ENCODE peak calls at places on chromosomes 5 and 9, in four cellular contexts. W, P, G and Y are unnamed samples.

GRCh38 chr9:14352549-14352948 is 38.6 kb upstream of the NFIB start:
- DNase-seq in W (no peak), P (no peak), G (no peak), Y (no peak)

GRCh38 chr5:53045263-53045662 is 56.1 kb downstream of the ITGA2 start:
- DNase-seq in W (no peak), P (no peak), G (no peak), Y (no peak)

GRCh38 chr9:7402704-7403389 is 396.7 kb downstream of the DMAC1 start:
- DNase-seq in W (no peak), P (no peak), G (no peak), Y (no peak)

GRCh38 chr5:10977011-10977410 is 216.0 kb upstream of the DAP start:
- DNase-seq in W (no peak), P (peak), G (no peak), Y (no peak)

GRCh38 chr9:123120131-123120530 is 86.7 kb downstream of the GPR21 start:
- DNase-seq in W (no peak), P (no peak), G (no peak), Y (no peak)

GRCh38 chr9:79570449-79571308 is 1.1 kb upstream of the TLE4 start:
- DNase-seq in W (peak), P (peak), G (no peak), Y (no peak)

GRCh38 chr9:96519726-96520125 is 69.8 kb downstream of the HABP4 start:
- DNase-seq in W (no peak), P (no peak), G (no peak), Y (no peak)

GRCh38 chr9:34501889-34502425 is 20.8 kb downstream of the ENHO start:
- DNase-seq in W (no peak), P (peak), G (no peak), Y (no peak)

GRCh38 chr9:69895185-69895584 is 74.6 kb downstream of the CFAP95 start:
- DNase-seq in W (no peak), P (no peak), G (no peak), Y (no peak)

GRCh38 chr9:131264231-131264630 is 12.1 kb downstream of the FAM78A start:
- DNase-seq in W (no peak), P (no peak), G (no peak), Y (no peak)

GRCh38 chr5:157902440-157903116 is 43.6 kb upstream of the CLINT1 start:
- DNase-seq in W (no peak), P (no peak), G (no peak), Y (no peak)

GRCh38 chr5:157903117-157903450 is 44.1 kb upstream of the CLINT1 start:
- DNase-seq in W (no peak), P (no peak), G (no peak), Y (no peak)

DNA sequence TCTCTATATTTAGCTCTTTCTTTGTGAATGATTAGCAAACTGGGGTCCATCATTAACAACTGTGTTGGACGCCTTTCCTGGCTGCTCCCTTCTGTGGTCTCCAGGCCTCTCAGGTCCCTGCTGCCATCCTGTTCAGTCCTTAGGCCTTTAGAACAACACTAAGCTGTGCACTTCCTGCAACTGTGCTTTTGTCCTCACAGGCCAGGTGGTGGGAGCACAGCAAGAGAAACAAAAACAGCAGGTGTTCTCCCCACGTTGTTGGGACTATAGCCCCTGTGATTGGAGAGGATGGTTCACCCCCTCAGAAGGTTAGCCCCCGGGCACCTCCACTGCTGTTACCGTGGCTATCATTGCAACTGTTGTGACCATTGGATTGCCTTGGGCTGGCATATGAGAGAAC is 41.7 kb upstream of the CLINT1 start:
- DNase-seq in W (no peak), P (no peak), G (no peak), Y (no peak)
- TF ChIP-seq CTCF in W (no peak), P (no peak), G (no peak), Y (no peak)

GRCh38 chr9:99822596-99823391 is 1.1 kb downstream of the NR4A3 start:
- DNase-seq in W (peak), P (peak), G (no peak), Y (peak)

GRCh38 chr9:99822096-99822595 is 461 bp downstream of the NR4A3 start:
- DNase-seq in W (peak), P (peak), G (no peak), Y (peak)

GRCh38 chr9:99819484-99820329 is 2.0 kb upstream of the NR4A3 start:
- DNase-seq in W (peak), P (peak), G (peak), Y (peak)

GRCh38 chr9:99820330-99821186 is 1.1 kb upstream of the NR4A3 start:
- DNase-seq in W (no peak), P (peak), G (peak), Y (peak)

DNA sequence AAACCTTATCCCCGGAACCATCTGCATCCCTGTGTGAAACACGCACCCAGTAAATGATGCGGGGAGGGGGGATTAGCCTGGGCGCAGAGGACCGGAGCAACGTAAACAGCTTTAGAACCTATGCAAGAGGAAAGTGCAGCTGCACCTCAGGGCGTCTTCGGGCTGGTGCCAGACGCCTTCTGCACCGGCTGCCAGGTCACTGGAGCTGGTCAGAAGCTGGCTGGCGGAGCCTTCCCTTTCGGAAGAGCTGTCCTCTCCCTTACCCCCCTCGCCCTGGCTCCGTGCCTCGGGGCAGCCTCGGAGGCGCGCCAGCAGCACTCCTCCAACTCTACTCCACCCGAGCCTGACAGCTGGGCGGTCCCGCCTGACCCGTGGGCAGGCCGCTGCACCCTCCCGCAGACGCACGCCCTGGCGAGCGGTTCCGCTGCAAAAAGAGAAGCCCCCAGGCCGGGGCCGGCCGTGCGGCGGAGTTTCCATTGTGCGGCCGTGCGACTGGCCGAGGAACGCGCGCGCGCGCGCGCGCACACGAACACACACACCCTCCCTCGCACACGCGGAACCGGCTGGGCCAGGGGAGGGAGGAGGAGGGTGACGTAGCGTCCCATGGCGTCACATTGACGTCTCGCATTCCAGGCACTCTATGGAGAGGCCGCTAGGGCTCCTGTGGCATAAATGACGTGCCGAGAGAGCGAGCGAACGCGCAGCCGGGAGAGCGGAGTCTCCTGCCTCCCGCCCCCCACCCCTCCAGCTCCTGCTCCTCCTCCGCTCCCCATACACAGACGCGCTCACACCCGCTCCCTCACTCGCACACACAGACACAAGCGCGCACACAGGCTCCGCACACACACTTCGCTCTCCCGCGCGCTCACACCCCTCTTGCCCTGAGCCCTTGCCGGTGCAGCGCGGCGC is at the start of gene NR4A3:
- DNase-seq in W (peak), P (peak), G (peak), Y (peak)
- TF ChIP-seq CTCF in W (no peak), P (peak), G (peak), Y (no peak)

DNA sequence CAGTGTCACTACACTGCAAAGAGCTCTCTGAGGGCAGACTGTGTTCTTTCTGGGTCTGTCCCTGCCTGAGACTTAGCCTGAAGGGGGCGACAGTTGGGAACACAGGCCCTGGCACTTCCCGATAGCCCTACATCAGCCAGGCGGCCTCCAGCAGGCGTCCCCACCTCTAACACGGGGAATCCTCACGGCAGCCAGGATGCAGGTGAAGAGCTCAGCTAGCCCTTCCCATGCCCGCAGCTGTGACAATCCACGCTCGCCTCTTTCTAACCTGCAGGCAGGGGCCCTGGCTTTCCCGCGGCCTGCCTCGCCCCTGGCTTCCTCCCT is 5.9 kb downstream of the MED22 start:
- DNase-seq in W (peak), P (no peak), G (no peak), Y (no peak)
- TF ChIP-seq CTCF in W (no peak), P (no peak), G (no peak), Y (peak)

GRCh38 chr5:83219495-83219894 is 142.1 kb downstream of the XRCC4 start:
- DNase-seq in W (no peak), P (no peak), G (no peak), Y (peak)
- TF ChIP-seq CTCF in W (no peak), P (no peak), G (no peak), Y (no peak)

GRCh38 chr5:179438461-179438860 is 93.2 kb upstream of the ADAMTS2 start:
- DNase-seq in W (no peak), P (no peak), G (no peak), Y (no peak)
- TF ChIP-seq CTCF in W (no peak), P (no peak), G (no peak), Y (no peak)

GRCh38 chr5:141094481-141095262 is at the start of gene PCDHB2:
- DNase-seq in W (no peak), P (peak), G (no peak), Y (peak)
- TF ChIP-seq CTCF in W (no peak), P (no peak), G (peak), Y (peak)

DNA sequence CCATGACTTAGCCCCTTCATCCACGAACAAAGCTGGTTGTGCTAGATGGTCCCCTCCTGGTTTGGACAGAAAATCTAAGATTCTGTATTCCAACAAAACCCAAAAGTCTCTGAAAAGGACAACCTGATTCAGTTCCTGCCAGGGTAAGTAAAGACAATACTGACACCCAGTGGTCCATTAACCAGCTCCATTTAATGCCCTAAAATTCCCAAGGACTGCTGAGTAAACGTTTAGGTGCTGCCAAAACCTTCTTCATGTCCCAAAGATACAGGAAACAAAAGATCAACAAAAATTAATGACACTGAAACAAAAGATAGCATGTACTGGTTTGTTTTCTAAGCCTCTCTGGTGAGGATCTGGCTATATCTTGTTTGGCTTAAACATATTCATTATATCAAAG is 25.3 kb upstream of the PPP1R2B start:
- DNase-seq in W (no peak), P (no peak), G (no peak), Y (peak)
- TF ChIP-seq CTCF in W (no peak), P (peak), G (peak), Y (peak)

GRCh38 chr9:89801723-89802680 is 197.2 kb downstream of the GADD45G start:
- DNase-seq in W (no peak), P (no peak), G (no peak), Y (no peak)
- TF ChIP-seq CTCF in W (no peak), P (peak), G (no peak), Y (no peak)

GRCh38 chr5:139395844-139396640 is 1.1 kb upstream of the PROB1 start:
- DNase-seq in W (peak), P (no peak), G (no peak), Y (peak)
- TF ChIP-seq CTCF in W (no peak), P (no peak), G (no peak), Y (no peak)

GRCh38 chr5:129902806-129903205 is 1.5 kb upstream of the CHSY3 start:
- DNase-seq in W (no peak), P (no peak), G (no peak), Y (no peak)

GRCh38 chr5:129904102-129904666 is at the start of gene CHSY3:
- DNase-seq in W (peak), P (peak), G (peak), Y (peak)

GRCh38 chr5:129903466-129904101 is 681 bp upstream of the CHSY3 start:
- DNase-seq in W (no peak), P (no peak), G (no peak), Y (no peak)

GRCh38 chr5:129904667-129905466 is 602 bp downstream of the CHSY3 start:
- DNase-seq in W (peak), P (no peak), G (no peak), Y (peak)

DNA sequence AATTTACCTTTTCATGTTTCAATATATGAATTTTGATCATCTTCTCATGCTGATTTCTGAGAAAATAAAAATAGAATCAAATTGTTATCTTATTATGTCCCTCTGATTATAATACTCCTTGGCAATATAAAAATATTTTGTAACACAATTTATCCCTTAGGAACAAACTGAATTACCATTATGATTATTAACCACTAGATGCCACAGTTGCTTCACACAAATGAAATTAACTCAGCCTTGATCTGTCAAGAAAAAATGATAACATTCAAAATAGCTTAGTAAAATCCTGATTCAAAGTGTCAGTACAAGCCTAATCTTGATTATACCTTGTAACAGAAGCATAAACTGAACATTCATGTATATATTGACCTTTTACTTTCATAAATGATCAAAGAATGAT is 4.8 kb upstream of the CHSY3 start:
- DNase-seq in W (no peak), P (no peak), G (no peak), Y (peak)
- TF ChIP-seq CTCF in W (no peak), P (peak), G (peak), Y (peak)